ENCODE peak calls at places on chromosomes 1 and 21, in six cellular contexts. G is neural progenitor cell, O is H9, Y is lower lobe of right lung, P is prostate gland, N is astrocyte. S is an unnamed sample.

GRCh38 chr1:203615182-203615581 is 11.4 kb upstream of the ATP2B4 start:
- DNase-seq in G (no peak), O (no peak), P (no peak), N (no peak), Y (no peak), S (no peak)

GRCh38 chr1:179228783-179229213 is 679 bp downstream of the ABL2 start:
- DNase-seq in G (peak; percentile 78), O (peak; percentile 63), N (no peak), Y (peak; percentile 61), P (peak; percentile 26), S (peak; percentile 24)

GRCh38 chr1:111752186-111752585 is 3.5 kb upstream of the DDX20 start:
- DNase-seq in G (no peak), N (no peak), O (no peak), P (no peak), Y (no peak), S (no peak)

GRCh38 chr1:228979325-228979699 is 244.0 kb downstream of the RHOU start:
- DNase-seq in O (peak; percentile 25), N (no peak), G (no peak), Y (no peak), P (no peak), S (no peak)

GRCh38 chr1:63721531-63722189 is 52.2 kb upstream of the ROR1 start:
- DNase-seq in N (peak; percentile 53), Y (no peak), G (no peak), O (no peak), P (no peak), S (peak; percentile 59)

GRCh38 chr1:147515046-147515869 is 26.0 kb upstream of the BCL9 start:
- DNase-seq in O (peak; percentile 46), G (no peak), Y (no peak), P (peak; percentile 77), N (peak; percentile 46), S (peak; percentile 77)

GRCh38 chr1:30887485-30888315 is 20.9 kb downstream of the SDC3 start:
- DNase-seq in N (peak; percentile 84), G (no peak), O (no peak), Y (no peak), P (no peak), S (no peak)

GRCh38 chr1:55035904-55036303 is 3.4 kb upstream of the PCSK9 start:
- DNase-seq in O (no peak), Y (no peak), G (no peak), N (no peak), P (no peak), S (no peak)

GRCh38 chr1:236890152-236891056 is 95.3 kb downstream of the MTR start:
- DNase-seq in O (no peak), N (no peak), G (peak; percentile 15), P (no peak), Y (no peak), S (peak; percentile 97)

GRCh38 chr1:172322219-172323061 is 98.0 kb upstream of the C1orf105 start:
- DNase-seq in G (no peak), Y (peak; percentile 41), P (no peak), N (peak; percentile 96), O (no peak), S (no peak)

DNA sequence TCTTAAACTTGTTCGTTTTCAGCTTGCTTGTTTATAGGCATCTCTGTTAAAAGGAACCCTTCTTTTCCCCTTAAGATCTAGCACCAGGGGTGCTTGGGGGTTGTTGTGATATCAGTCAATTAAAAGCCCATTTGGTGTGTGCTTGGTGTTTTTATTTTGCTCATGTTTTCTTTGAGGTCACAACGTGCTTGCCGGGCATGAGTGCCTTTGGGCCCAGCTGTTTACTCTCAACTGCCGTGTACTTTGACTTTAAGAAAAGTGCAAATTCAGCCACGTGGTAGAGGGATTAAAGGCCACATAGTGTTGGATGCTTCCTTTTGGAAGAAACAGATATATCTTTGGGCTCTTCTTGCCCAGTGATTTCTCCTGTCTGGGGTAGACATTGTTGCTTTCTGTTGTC is 10.5 kb downstream of the ARID1A start:
- DNase-seq in O (no peak), Y (no peak), G (no peak), P (no peak), N (no peak), S (no peak)
- H3K4me1 ChIP-seq in O (peaks cover 10% of the 10 kb centered on the region), Y (peaks cover 72% of the 10 kb centered on the region), G (peaks cover 47% of the 10 kb centered on the region), P (peaks cover 48% of the 10 kb centered on the region), N (peaks cover 37% of the 10 kb centered on the region), S (peaks cover 41% of the 10 kb centered on the region)

GRCh38 chr21:20388400-20388799 is 609.8 kb upstream of the NCAM2 start:
- DNase-seq in P (no peak), Y (no peak), O (peak; percentile 38), N (no peak), G (peak; percentile 9), S (no peak)
- TF ChIP-seq CTCF in P (no peak), Y (no peak), O (peak; percentile 11), N (no peak), G (no peak), S (no peak)

GRCh38 chr1:43822040-43822439 is 111.6 kb upstream of the ARTN start:
- DNase-seq in G (no peak), P (no peak), Y (no peak), O (no peak), N (peak; percentile 95), S (peak; percentile 85)
- H3K27ac ChIP-seq in G (no peak overlapping the region), P (peak overlapping the region; percentile 23), Y (no peak overlapping the region), O (no peak overlapping the region), N (peak overlapping the region; percentile 73), S (no peak overlapping the region)

DNA sequence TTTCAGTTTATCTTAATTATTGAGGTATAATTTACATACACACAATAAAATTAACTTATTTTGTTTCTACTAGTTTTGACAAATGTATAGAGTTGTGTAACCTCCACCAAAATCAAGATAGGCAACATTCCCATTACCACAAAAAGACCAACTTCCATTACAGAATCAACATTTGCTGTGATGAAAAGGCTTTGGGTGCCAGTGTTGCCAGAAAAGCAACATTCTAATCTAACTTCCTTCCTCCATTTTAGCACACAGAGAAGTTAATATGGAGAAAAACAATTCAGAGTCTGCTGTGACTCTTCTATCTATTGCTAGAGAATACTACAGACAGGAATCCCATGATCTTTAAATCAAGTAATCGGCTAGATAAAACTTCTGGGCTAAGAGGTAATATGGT is 245.3 kb downstream of the RERE start:
- DNase-seq in O (no peak), N (peak; percentile 17), P (no peak), G (no peak), Y (no peak), S (peak; percentile 75)
- H3K4me1 ChIP-seq in O (peaks cover 2% of the 10 kb centered on the region), N (peaks cover 8% of the 10 kb centered on the region), P (peaks cover 6% of the 10 kb centered on the region), G (peaks cover 27% of the 10 kb centered on the region), Y (peaks cover 35% of the 10 kb centered on the region), S (peaks cover 36% of the 10 kb centered on the region)

GRCh38 chr21:45408811-45409261 is 3.9 kb downstream of the COL18A1 start:
- DNase-seq in O (no peak), Y (peak; percentile 22), G (no peak), P (no peak), N (no peak), S (no peak)

GRCh38 chr21:45406801-45407628 is 2.0 kb downstream of the COL18A1 start:
- DNase-seq in O (peak; percentile 84), G (peak; percentile 77), Y (peak; percentile 43), P (no peak), N (no peak), S (peak; percentile 62)

GRCh38 chr21:45408271-45408791 is 3.4 kb downstream of the COL18A1 start:
- DNase-seq in P (no peak), N (no peak), Y (peak; percentile 39), G (no peak), O (no peak), S (no peak)

GRCh38 chr21:45405819-45406762 is 1.1 kb downstream of the COL18A1 start:
- DNase-seq in P (no peak), O (no peak), Y (peak; percentile 28), G (peak; percentile 95), N (peak; percentile 55), S (peak; percentile 85)

GRCh38 chr21:45407629-45408247 is 2.8 kb downstream of the COL18A1 start:
- DNase-seq in G (no peak), Y (no peak), P (no peak), N (no peak), O (no peak), S (no peak)
- TF ChIP-seq CTCF in G (peak; percentile 24), Y (no peak), P (no peak), N (no peak), O (peak; percentile 34), S (no peak)

GRCh38 chr1:17970757-17971156 is 136.8 kb upstream of the IGSF21 start:
- DNase-seq in P (no peak), N (no peak), O (no peak), Y (no peak), G (no peak), S (no peak)

GRCh38 chr1:17966341-17966740 is 141.3 kb upstream of the IGSF21 start:
- DNase-seq in Y (no peak), P (no peak), G (no peak), O (no peak), N (no peak), S (no peak)

GRCh38 chr1:17965515-17966100 is 142.0 kb upstream of the IGSF21 start:
- DNase-seq in N (no peak), P (no peak), O (no peak), G (no peak), Y (no peak), S (no peak)

DNA sequence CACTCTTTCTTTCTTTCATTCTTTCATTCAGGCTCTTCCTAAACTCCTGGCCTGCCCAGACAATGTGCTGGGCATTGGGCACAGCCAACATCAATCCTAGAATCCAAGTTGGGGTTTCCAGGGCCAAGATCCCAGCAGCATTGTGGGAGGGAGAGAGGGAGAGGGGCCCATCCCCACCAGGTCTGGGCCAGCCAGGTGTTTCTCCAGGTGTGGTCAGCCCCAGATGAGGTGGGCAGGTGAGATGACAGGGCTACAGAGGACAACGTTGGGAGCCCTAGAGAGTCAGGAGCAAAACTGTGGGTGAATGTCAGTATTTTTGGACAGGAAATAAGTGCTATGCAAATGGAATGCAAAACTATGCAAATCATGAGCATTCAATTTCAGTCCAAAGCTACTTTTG is 140.0 kb upstream of the IGSF21 start:
- DNase-seq in G (no peak), Y (no peak), O (no peak), N (no peak), P (no peak), S (no peak)
- H3K27ac ChIP-seq in G (no peak overlapping the region), Y (no peak overlapping the region), O (no peak overlapping the region), N (no peak overlapping the region), P (no peak overlapping the region), S (no peak overlapping the region)

GRCh38 chr1:156666862-156667609 is 10.2 kb downstream of the NES start:
- DNase-seq in O (no peak), P (no peak), G (no peak), N (no peak), Y (no peak), S (no peak)
- H3K4me1 ChIP-seq in O (peaks cover 24% of the 10 kb centered on the region), P (no peaks in the 10 kb centered on the region), G (peaks cover 77% of the 10 kb centered on the region), N (peaks cover 44% of the 10 kb centered on the region), Y (peaks cover 70% of the 10 kb centered on the region), S (peaks cover 91% of the 10 kb centered on the region)

S was measured in cardiac muscle cell.